ENCODE peak calls at places on chromosomes 4 and X, in five cellular contexts. Q, A, L, U and B are unnamed samples.

GRCh38 chr4:31995943-31996901 is 1276.1 kb downstream of the PCDH7 start:
- DNase-seq in Q (no peak), A (peak), L (no peak), U (no peak), B (peak)

GRCh38 chrX:133415276-133416105 is at the start of gene GPC4:
- DNase-seq in Q (no peak), A (no peak), L (peak), U (no peak), B (peak)

GRCh38 chrX:9456250-9457074 is 8.4 kb upstream of the TBL1X start:
- DNase-seq in Q (no peak), A (no peak), L (no peak), U (peak), B (no peak)

GRCh38 chr4:127604949-127605709 is 27.6 kb upstream of the INTU start:
- DNase-seq in Q (no peak), A (peak), L (peak), U (peak), B (no peak)

GRCh38 chr4:25991296-25991695 is 77.3 kb downstream of the SMIM20 start:
- DNase-seq in Q (no peak), A (no peak), L (no peak), U (no peak), B (no peak)

GRCh38 chr4:93791570-93792195 is 36.9 kb upstream of the ATOH1 start:
- DNase-seq in Q (no peak), A (peak), L (peak), U (peak), B (peak)

GRCh38 chr4:128390475-128390996 is 102.9 kb upstream of the PGRMC2 start:
- DNase-seq in Q (no peak), A (no peak), L (no peak), U (no peak), B (no peak)

GRCh38 chr4:41990029-41990382 is 324 bp upstream of the SLC30A9 start:
- DNase-seq in Q (no peak), A (no peak), L (no peak), U (no peak), B (no peak)

GRCh38 chrX:19709812-19710518 is 177.4 kb downstream of the SH3KBP1 start:
- DNase-seq in Q (no peak), A (peak), L (no peak), U (no peak), B (no peak)

GRCh38 chrX:95505721-95506120 is 1178.9 kb upstream of the DIAPH2 start:
- DNase-seq in Q (no peak), A (no peak), L (no peak), U (no peak), B (no peak)

GRCh38 chr4:38785041-38785790 is 2.4 kb upstream of the TLR10 start:
- DNase-seq in Q (no peak), A (no peak), L (no peak), U (no peak), B (no peak)

GRCh38 chr4:125551451-125551850 is 236.7 kb downstream of the FAT4 start:
- DNase-seq in Q (no peak), A (no peak), L (no peak), U (no peak), B (no peak)

GRCh38 chrX:16433021-16433420 is 216.9 kb upstream of the S100G start:
- DNase-seq in Q (no peak), A (no peak), L (no peak), U (no peak), B (no peak)

GRCh38 chr4:68655764-68656444 is 14.5 kb downstream of the UGT2B15 start:
- DNase-seq in Q (no peak), A (no peak), L (no peak), U (peak), B (no peak)

GRCh38 chr4:126956192-126956897 is 676.4 kb upstream of the INTU start:
- DNase-seq in Q (no peak), A (peak), L (no peak), U (no peak), B (no peak)

GRCh38 chr4:650951-651883 is 22.9 kb downstream of the ATP5ME start:
- DNase-seq in Q (no peak), A (no peak), L (no peak), U (no peak), B (no peak)

GRCh38 chr4:26003072-26003471 is 89.1 kb downstream of the SMIM20 start:
- DNase-seq in Q (no peak), A (no peak), L (no peak), U (no peak), B (no peak)

GRCh38 chr4:38939150-38939549 is 71.5 kb downstream of the FAM114A1 start:
- DNase-seq in Q (peak), A (no peak), L (no peak), U (no peak), B (no peak)

GRCh38 chrX:69741706-69742105 is 125.8 kb downstream of the EDA start:
- DNase-seq in Q (no peak), A (no peak), L (no peak), U (no peak), B (no peak)

GRCh38 chrX:150982786-150983525 is at the start of gene HMGB3:
- DNase-seq in Q (peak), A (peak), L (peak), U (peak), B (peak)

GRCh38 chr4:162115323-162115722 is 48.5 kb downstream of the FSTL5 start:
- DNase-seq in Q (no peak), A (no peak), L (no peak), U (no peak), B (no peak)

GRCh38 chr4:9765091-9765490 is 16.3 kb upstream of the DRD5 start:
- DNase-seq in Q (no peak), A (peak), L (peak), U (peak), B (peak)

GRCh38 chrX:12771445-12772069 is 19.7 kb upstream of the PRPS2 start:
- DNase-seq in Q (peak), A (peak), L (peak), U (no peak), B (peak)

GRCh38 chrX:12767856-12768255 is 23.4 kb upstream of the PRPS2 start:
- DNase-seq in Q (no peak), A (no peak), L (peak), U (no peak), B (no peak)

GRCh38 chrX:12770440-12770839 is 20.8 kb upstream of the PRPS2 start:
- DNase-seq in Q (no peak), A (peak), L (peak), U (no peak), B (peak)
- TF ChIP-seq FOXM1 in Q (no peak), A (no peak), L (no peak), U (no peak), B (no peak)

GRCh38 chrX:10756365-10756915 is 136.1 kb upstream of the MID1 start:
- DNase-seq in Q (no peak), A (no peak), L (no peak), U (no peak), B (peak)
- TF ChIP-seq FOXM1 in Q (no peak), A (no peak), L (no peak), U (no peak), B (no peak)

DNA sequence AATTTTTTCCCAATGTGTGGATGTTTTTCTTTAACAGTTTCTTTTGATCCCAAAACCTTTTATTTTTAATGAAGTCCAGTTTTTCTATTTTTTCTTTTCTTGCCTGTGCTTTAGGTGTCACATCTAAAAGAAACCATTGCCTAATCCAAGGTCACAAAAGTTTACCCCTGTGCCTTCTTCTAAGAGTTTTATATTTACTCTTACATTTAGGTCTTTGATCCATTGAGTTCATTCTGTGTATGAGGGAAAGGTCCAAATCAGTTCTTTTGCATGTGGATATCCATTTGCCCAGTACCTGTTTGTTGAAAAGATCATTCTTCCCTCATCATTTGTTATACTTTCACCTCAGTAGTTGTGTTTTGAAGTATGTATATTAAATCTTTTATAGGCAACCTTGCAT is 13.0 kb downstream of the LRP2BP start:
- DNase-seq in Q (no peak), A (no peak), L (no peak), U (peak), B (no peak)
- TF ChIP-seq FOXM1 in Q (no peak), A (no peak), L (no peak), U (no peak), B (no peak)

GRCh38 chr4:85823295-85823694 is 348.3 kb downstream of the ARHGAP24 start:
- DNase-seq in Q (no peak), A (peak), L (peak), U (no peak), B (no peak)

GRCh38 chr4:85829276-85830051 is 354.5 kb downstream of the ARHGAP24 start:
- DNase-seq in Q (no peak), A (no peak), L (no peak), U (no peak), B (no peak)

GRCh38 chr4:85828295-85828910 is 353.5 kb downstream of the ARHGAP24 start:
- DNase-seq in Q (no peak), A (no peak), L (no peak), U (no peak), B (no peak)

GRCh38 chr4:85824166-85824945 is 349.4 kb downstream of the ARHGAP24 start:
- DNase-seq in Q (no peak), A (no peak), L (no peak), U (no peak), B (no peak)

GRCh38 chr4:85825937-85826678 is 351.2 kb downstream of the ARHGAP24 start:
- DNase-seq in Q (no peak), A (no peak), L (peak), U (peak), B (peak)
- TF ChIP-seq FOXM1 in Q (no peak), A (no peak), L (no peak), U (no peak), B (no peak)

DNA sequence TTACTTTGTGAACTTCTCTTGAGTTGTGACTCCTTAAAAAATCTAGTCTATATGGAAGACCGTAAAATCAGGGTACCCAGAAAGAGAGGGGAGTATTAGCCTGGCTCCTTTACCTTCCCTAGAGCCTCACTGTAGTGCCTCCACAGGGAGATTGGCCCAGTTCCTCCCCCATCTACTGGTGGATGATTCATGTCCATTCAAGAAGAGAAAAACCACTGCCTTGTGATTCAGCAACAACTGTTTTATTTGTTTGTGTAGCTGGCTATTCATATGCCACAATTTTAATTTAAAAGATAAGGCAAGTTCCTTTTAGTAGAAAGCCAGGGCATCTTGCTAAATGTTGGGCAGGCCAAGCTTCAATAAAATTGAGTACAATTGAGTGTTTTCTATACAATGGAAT is 221.8 kb upstream of the KCNIP4 start:
- DNase-seq in Q (no peak), A (no peak), L (no peak), U (no peak), B (no peak)
- TF ChIP-seq FOXM1 in Q (no peak), A (no peak), L (peak), U (no peak), B (no peak)

GRCh38 chrX:136170109-136170800 is 22.9 kb downstream of the FHL1 start:
- DNase-seq in Q (no peak), A (no peak), L (no peak), U (no peak), B (no peak)

GRCh38 chrX:136171420-136171819 is 24.1 kb downstream of the FHL1 start:
- DNase-seq in Q (no peak), A (no peak), L (no peak), U (no peak), B (no peak)

GRCh38 chrX:136163694-136164093 is 16.4 kb downstream of the FHL1 start:
- DNase-seq in Q (no peak), A (no peak), L (no peak), U (no peak), B (no peak)

GRCh38 chrX:136166221-136166855 is 19.0 kb downstream of the FHL1 start:
- DNase-seq in Q (no peak), A (peak), L (no peak), U (no peak), B (peak)

GRCh38 chrX:136168929-136169735 is 21.8 kb downstream of the FHL1 start:
- DNase-seq in Q (no peak), A (peak), L (peak), U (no peak), B (peak)
- TF ChIP-seq FOXM1 in Q (no peak), A (no peak), L (peak), U (no peak), B (no peak)

DNA sequence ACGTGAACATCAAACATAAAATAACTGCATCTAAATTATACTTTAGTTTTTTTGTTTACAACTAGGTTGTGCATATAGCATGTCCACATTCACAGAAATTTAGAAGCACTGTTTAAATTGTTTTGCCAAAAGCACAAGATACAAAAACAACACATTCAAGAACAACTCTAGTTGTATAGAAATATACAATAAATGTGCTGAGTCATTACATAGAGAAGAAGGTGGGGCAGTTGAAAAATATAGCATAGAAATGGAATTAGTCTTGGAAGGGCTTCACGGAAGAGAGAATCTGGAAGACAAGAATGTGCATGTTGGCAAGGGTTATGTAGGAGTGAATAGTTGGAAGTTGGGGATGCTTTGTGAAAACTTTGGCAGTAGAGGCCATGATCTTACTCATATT is 239.0 kb upstream of the GLRA2 start:
- DNase-seq in Q (no peak), A (no peak), L (no peak), U (no peak), B (no peak)
- TF ChIP-seq FOXM1 in Q (no peak), A (no peak), L (no peak), U (no peak), B (no peak)

GRCh38 chr4:13399257-13399656 is 84.9 kb downstream of the RAB28 start:
- DNase-seq in Q (no peak), A (peak), L (no peak), U (no peak), B (no peak)
- TF ChIP-seq FOXM1 in Q (no peak), A (no peak), L (no peak), U (no peak), B (no peak)

DNA sequence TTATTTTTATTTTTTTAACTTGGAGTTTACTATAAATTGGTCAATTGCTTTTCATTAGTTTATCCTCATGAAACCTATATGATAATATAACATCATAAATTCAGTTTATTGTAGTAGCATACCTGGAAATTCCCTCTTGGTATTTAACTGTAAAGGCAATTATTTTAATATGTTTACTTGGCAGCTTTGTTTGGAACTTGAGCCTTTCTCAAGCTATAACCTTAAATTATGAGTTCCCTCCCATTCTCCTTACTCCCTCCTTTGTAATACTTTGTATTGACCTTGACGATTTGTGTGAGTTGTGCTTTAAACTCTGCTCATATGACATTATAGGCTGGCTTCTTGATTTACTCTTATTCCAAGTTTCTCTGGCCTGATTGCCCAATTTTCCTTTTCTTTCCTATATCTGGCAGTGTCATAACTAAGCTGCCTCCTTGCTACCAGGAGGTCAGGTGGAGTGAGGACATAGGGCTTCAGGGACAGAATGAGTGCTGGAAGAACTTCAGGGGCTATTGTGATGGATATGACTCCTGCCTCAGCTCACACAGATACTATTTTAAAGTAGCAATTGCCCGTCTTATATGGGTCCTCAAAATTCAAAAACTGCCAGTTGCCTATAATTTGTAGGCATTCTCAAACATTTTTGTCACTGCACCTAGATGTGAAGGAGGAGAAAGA is 77.7 kb downstream of the RAP1GDS1 start:
- DNase-seq in Q (no peak), A (no peak), L (no peak), U (no peak), B (no peak)
- TF ChIP-seq FOXM1 in Q (no peak), A (no peak), L (no peak), U (no peak), B (no peak)